ENCODE peak calls at places on chromosome 16, in eight cellular contexts. L is tibial nerve, O is tibial artery, S is trophoblast cell, N is heart left ventricle, K is left ventricle myocardium inferior, G is endothelial cell of umbilical vein, R is breast epithelium. J is an unnamed sample. For H3K27me3, the result is how much of the 10 kb centered on the place peaks cover.

GRCh38 chr16:66486773-66487579 is 59.9 kb downstream of the BEAN1 start:
- DNase-seq in K (no peak), N (no peak), O (peak), S (peak), L (no peak), R (peak), G (peak), J (peak)

GRCh38 chr16:89599451-89599858 is 14.0 kb upstream of the DPEP1 start:
- DNase-seq in L (no peak), S (no peak), K (no peak), O (no peak), G (no peak), R (no peak), N (no peak), J (no peak)

GRCh38 chr16:85449195-85449884 is 163.8 kb upstream of the GSE1 start:
- DNase-seq in O (no peak), S (no peak), R (no peak), N (no peak), G (no peak), K (no peak), L (no peak), J (no peak)

GRCh38 chr16:24013733-24014645 is 178.2 kb downstream of the PRKCB start:
- DNase-seq in G (no peak), K (no peak), L (no peak), R (no peak), N (peak), O (no peak), S (peak), J (no peak)

GRCh38 chr16:27676807-27677206 is 126.9 kb downstream of the KATNIP start:
- DNase-seq in N (no peak), K (no peak), O (no peak), S (no peak), G (no peak), L (no peak), R (no peak), J (no peak)

GRCh38 chr16:82263456-82264159 is 93.6 kb upstream of the MPHOSPH6 start:
- DNase-seq in L (peak), K (peak), R (no peak), N (peak), G (peak), O (peak), S (peak), J (peak)

GRCh38 chr16:85821441-85821901 is 22.0 kb downstream of the COX4I1 start:
- DNase-seq in K (peak), N (peak), S (peak), R (peak), L (peak), O (peak), G (peak), J (no peak)

GRCh38 chr16:87344931-87345631 is 27.9 kb upstream of the C16orf95 start:
- DNase-seq in S (no peak), K (no peak), R (no peak), O (no peak), G (no peak), L (peak), N (peak), J (no peak)

GRCh38 chr16:19366384-19366783 is 51.3 kb upstream of the TMC5 start:
- DNase-seq in K (no peak), O (no peak), R (no peak), N (no peak), S (no peak), L (no peak), G (no peak), J (no peak)

DNA sequence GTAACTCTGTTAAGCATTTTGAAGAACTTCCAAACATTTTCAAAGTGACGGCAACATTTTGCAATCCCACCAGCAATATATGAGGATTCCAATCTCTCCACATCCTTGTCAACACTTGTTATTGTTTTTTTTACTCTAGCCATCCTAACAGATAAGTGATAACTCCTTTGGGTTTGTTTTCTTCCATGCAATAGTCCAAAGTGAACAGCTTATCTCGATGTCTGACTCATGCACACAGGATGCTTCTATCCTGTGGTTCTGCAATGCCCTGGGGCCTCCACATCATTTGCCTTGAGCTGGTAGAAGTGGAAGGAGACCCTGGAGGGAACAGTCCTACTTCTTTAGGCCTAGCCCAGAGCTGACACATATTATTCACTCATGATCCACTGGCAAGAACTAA is 13.0 kb downstream of the TLE7 start:
- DNase-seq in S (peak), R (no peak), N (no peak), G (no peak), K (no peak), L (no peak), O (no peak), J (no peak)
- H3K27me3 ChIP-seq in S (under half), R (under half), N (under half), G (under half), K (half or more), L (under half), O (under half), J (under half)

GRCh38 chr16:31242197-31242596 is 17.6 kb upstream of the ITGAM start:
- DNase-seq in K (no peak), N (no peak), O (no peak), G (no peak), S (no peak), R (peak), L (peak), J (no peak)
- H3K27me3 ChIP-seq in K (under half), N (under half), O (under half), G (under half), S (under half), R (under half), L (under half), J (under half)

DNA sequence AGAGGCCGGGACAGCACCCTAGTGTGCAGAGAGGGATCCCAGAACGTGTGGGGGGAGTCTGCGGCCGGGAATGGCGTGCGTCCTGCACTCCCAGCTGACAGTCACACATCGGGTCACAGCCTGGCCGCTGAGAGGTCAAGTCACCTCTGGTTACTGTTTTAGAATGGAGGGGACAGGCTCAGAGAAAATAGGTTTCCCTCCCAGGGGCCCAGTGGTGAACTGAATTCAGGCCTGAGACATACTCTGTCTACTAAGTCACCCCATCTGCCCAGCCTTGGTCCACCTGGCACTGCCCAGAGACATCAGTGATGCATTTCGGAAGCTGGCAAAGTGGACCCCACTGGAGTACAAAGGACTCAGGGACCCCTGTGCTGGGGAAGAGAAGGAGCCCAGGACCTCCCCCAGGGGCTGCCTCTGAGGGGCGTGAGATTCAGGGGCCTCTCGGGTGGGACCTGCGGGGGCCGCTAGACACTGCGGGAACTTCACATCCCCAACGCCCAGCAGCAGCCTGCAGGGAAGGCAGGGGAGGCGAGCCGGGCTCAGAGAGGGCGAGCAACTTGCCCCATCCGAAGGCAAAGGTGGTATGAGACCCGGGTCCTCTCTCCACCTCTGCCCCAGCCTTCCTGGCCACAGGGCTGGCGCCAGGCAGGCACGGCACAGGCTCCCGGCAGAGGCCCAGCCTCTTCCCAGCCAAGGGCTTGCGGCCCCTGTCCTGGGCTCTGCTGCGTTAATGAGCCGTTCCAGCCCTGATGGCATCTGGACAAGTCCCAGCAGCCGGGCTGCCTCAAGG is 870 bp upstream of the HS3ST6 start:
- DNase-seq in G (no peak), S (no peak), L (no peak), N (no peak), R (no peak), O (no peak), K (no peak), J (no peak)
- H3K27me3 ChIP-seq in G (half or more), S (half or more), L (under half), N (half or more), R (under half), O (half or more), K (half or more), J (half or more)

DNA sequence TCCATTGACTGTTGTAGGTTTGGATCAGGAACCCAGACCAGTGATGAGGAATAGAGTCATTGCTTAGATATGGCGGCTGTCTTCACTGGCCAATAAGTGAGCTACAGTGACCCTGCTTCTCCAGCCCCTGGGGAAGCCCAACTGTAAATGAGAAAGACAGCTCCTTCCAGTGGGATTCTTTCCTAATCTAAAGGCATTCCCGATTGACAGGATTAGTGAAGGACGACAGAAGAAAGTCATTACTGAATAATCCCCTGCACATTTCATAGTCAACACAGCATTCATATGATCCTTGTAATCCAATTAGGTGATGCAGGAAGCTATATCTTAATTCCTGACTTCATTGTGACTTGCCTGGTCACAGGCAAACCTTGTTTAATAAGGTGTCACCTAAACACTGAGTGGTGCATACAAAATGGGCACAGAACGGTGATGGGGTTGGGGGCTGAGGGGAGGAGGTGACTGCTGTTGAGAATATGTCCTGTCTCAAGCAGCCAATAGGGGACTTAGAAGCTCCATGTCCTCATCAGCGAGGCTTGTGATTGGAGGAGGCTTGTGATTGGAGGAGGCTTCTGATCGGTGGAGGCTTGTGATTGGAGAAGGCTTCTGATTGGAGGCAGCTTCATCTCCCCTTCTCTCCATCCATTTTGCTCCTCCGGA is 242.6 kb downstream of the XYLT1 start:
- DNase-seq in R (no peak), L (no peak), G (no peak), S (peak), K (no peak), O (no peak), N (no peak), J (no peak)
- H3K27me3 ChIP-seq in R (under half), L (under half), G (under half), S (under half), K (under half), O (under half), N (under half), J (under half)

GRCh38 chr16:1099224-1100083 is 3.4 kb upstream of the C1QTNF8 start:
- DNase-seq in L (no peak), K (no peak), N (no peak), O (no peak), G (no peak), R (no peak), S (no peak), J (no peak)

GRCh38 chr16:1098266-1098991 is 2.4 kb upstream of the C1QTNF8 start:
- DNase-seq in G (no peak), K (peak), O (peak), S (no peak), L (no peak), N (peak), R (no peak), J (no peak)

GRCh38 chr16:1097156-1097555 is 1.1 kb upstream of the C1QTNF8 start:
- DNase-seq in G (no peak), O (no peak), R (no peak), L (no peak), K (no peak), N (no peak), S (no peak), J (no peak)

GRCh38 chr16:1096164-1097082 is at the start of gene C1QTNF8:
- DNase-seq in N (no peak), R (no peak), G (no peak), L (no peak), S (no peak), K (no peak), O (peak), J (no peak)

GRCh38 chr16:1097800-1098199 is 1.8 kb upstream of the C1QTNF8 start:
- DNase-seq in S (no peak), G (no peak), N (peak), L (no peak), O (peak), R (no peak), K (peak), J (no peak)
- H3K27me3 ChIP-seq in S (under half), G (under half), N (under half), L (under half), O (under half), R (under half), K (half or more), J (under half)

DNA sequence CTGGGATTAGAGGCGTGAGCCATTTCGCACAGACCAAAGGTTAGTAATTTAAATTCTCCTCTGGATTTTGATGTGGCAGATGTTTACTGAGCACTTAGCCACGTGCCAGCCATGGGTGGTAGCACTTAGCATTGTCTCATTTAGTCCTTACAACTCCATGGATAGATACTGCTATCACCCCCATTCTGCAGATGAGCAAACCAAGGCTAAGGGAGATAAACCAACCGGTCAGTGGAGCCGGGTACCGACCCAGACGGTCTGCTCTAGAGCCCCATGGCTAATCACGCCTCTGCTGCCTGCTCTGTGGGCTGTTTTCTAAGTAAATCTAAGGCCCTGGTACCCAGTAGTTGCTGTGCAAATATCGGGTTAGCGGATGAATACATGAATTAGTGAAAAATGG is 12.6 kb upstream of the ADGRG1 start:
- DNase-seq in L (no peak), N (no peak), S (no peak), R (no peak), O (peak), G (no peak), K (no peak), J (no peak)
- H3K27me3 ChIP-seq in L (under half), N (under half), S (under half), R (under half), O (under half), G (under half), K (under half), J (under half)

GRCh38 chr16:21275529-21275928 is 2.6 kb downstream of the CRYM start:
- DNase-seq in G (no peak), S (no peak), O (no peak), K (no peak), L (no peak), N (no peak), R (no peak), J (no peak)

GRCh38 chr16:21272253-21272652 is 5.8 kb downstream of the CRYM start:
- DNase-seq in K (no peak), R (no peak), O (no peak), L (no peak), N (no peak), G (no peak), S (no peak), J (no peak)

GRCh38 chr16:21276090-21276489 is 2.0 kb downstream of the CRYM start:
- DNase-seq in L (no peak), K (no peak), N (no peak), S (no peak), O (no peak), G (no peak), R (no peak), J (no peak)

GRCh38 chr16:21277045-21277926 is 804 bp downstream of the CRYM start:
- DNase-seq in K (peak), L (no peak), S (no peak), N (no peak), R (no peak), G (no peak), O (no peak), J (no peak)

DNA sequence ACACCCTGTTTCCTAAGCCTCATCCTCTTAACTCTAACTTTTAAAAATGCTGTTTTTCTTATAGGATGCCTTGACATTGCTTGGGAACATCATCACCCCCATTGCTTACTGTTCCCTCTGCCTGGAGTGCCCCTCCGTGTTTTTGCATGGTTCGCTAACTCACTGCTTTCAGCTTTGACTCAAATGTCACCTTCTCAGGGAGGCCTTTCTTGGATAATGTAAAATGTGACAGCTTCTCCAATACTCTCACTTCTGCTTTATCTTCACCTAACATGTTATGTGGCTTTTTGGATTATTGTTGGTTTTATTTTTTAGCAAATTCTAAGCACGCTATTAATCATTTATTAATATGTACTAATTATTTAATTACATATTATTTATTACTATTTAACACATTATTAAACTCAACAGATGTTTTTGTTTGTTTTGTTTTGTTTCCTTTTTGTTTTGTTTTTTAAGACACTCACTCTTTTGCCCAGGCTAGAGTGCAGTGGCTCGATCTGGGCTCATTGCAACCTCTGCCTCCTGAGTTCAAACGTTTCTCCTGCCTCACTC is 3.8 kb downstream of the CRYM start:
- DNase-seq in G (no peak), L (no peak), O (no peak), S (no peak), K (no peak), R (no peak), N (no peak), J (no peak)
- H3K27me3 ChIP-seq in G (under half), L (under half), O (under half), S (under half), K (under half), R (under half), N (under half), J (under half)